ENCODE peak calls at places on chromosomes 2 and 18, in nine cellular contexts. M, T, H, F, D, L, Z, G and W are unnamed samples.

GRCh38 chr2:128271186-128271890 is 47.3 kb downstream of the HS6ST1 start:
- DNase-seq in M (no peak), T (no peak), H (no peak), F (no peak), D (no peak), L (peak), Z (peak), G (no peak), W (no peak)

GRCh38 chr2:74441690-74442482 is at the start of gene RTKN:
- DNase-seq in M (no peak), T (no peak), H (peak), F (peak), D (no peak), L (no peak), Z (peak), G (peak), W (peak)

GRCh38 chr2:24153478-24153877 is 21.4 kb upstream of the FAM228A start:
- DNase-seq in M (no peak), T (no peak), H (no peak), F (no peak), D (no peak), L (no peak), Z (no peak), G (no peak), W (no peak)

GRCh38 chr2:241703128-241703604 is 1.3 kb downstream of the ING5 start:
- DNase-seq in M (no peak), T (no peak), H (peak), F (no peak), D (no peak), L (no peak), Z (no peak), G (peak), W (no peak)

GRCh38 chr2:75099521-75099922 is 99.8 kb downstream of the TACR1 start:
- DNase-seq in M (no peak), T (no peak), H (peak), F (no peak), D (no peak), L (no peak), Z (no peak), G (no peak), W (no peak)

GRCh38 chr2:55954306-55955035 is 30.9 kb upstream of the EFEMP1 start:
- DNase-seq in M (peak), T (no peak), H (no peak), F (no peak), D (no peak), L (no peak), Z (no peak), G (no peak), W (no peak)

GRCh38 chr2:10709290-10709939 is 12.0 kb upstream of the ATP6V1C2 start:
- DNase-seq in M (no peak), T (no peak), H (peak), F (peak), D (no peak), L (no peak), Z (no peak), G (no peak), W (peak)

GRCh38 chr2:144339048-144339447 is 180.9 kb downstream of the ZEB2 start:
- DNase-seq in M (no peak), T (no peak), H (no peak), F (no peak), D (no peak), L (no peak), Z (no peak), G (no peak), W (no peak)

GRCh38 chr2:145464901-145465300 is 945.0 kb upstream of the ZEB2 start:
- DNase-seq in M (no peak), T (no peak), H (no peak), F (no peak), D (no peak), L (no peak), Z (no peak), G (no peak), W (no peak)

GRCh38 chr2:96800762-96801463 is 15.2 kb upstream of the CNNM3 start:
- DNase-seq in M (peak), T (peak), H (peak), F (peak), D (peak), L (peak), Z (peak), G (peak), W (peak)

GRCh38 chr2:131058214-131058613 is 35.0 kb downstream of the FAM168B start:
- DNase-seq in M (no peak), T (no peak), H (no peak), F (no peak), D (no peak), L (no peak), Z (no peak), G (no peak), W (no peak)

GRCh38 chr2:63192169-63192888 is 141.7 kb downstream of the OTX1 start:
- DNase-seq in M (no peak), T (no peak), H (no peak), F (no peak), D (no peak), L (no peak), Z (no peak), G (no peak), W (no peak)

GRCh38 chr2:119760876-119761275 is 1.2 kb downstream of the PTPN4 start:
- DNase-seq in M (peak), T (no peak), H (no peak), F (no peak), D (no peak), L (no peak), Z (no peak), G (no peak), W (no peak)

GRCh38 chr2:112691761-112692370 is 29.0 kb upstream of the NT5DC4 start:
- DNase-seq in M (peak), T (no peak), H (peak), F (no peak), D (no peak), L (no peak), Z (no peak), G (no peak), W (no peak)

GRCh38 chr2:6358542-6358941 is 507.2 kb downstream of the CMPK2 start:
- DNase-seq in M (no peak), T (no peak), H (no peak), F (no peak), D (no peak), L (no peak), Z (no peak), G (no peak), W (no peak)
- H3K27ac ChIP-seq in M (no peak), T (no peak), H (no peak), F (no peak), D (no peak), L (no peak), Z (no peak), G (no peak), W (no peak)

DNA sequence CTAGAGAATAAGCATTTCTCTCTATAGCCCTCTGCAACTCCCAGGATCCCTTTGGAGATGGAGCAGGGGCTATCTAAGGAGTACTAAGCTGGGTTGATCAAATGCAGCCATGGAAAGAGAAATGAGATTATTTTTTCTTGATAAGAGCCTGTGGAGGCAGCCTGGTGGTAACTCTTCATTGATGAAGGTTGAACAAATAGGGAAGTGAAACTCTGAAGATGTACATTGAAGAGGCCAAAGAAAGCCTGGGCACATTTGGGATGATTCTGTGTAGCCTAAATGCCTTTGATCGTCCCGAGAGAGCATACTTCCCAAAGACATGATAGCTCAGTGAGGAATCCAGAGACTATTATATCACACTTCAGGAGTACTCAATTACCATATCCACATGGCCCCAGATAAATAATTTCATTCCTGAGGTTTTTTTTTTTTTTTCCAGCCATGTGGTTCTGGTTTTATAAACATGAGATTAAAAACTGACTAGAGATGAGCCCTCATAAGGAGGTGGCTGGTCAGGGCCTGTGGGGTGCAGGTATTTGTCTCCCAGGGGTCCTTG is 192.5 kb downstream of the TPGS2 start:
- DNase-seq in M (peak), T (no peak), H (no peak), F (no peak), D (no peak), L (no peak), Z (no peak), G (no peak), W (no peak)
- TF ChIP-seq CTCF in M (no peak), T (no peak), H (no peak), F (no peak), D (no peak), L (no peak), Z (no peak), G (no peak), W (no peak)

GRCh38 chr2:70830333-70830732 is 5.3 kb downstream of the CD207 start:
- DNase-seq in M (no peak), T (no peak), H (no peak), F (no peak), D (no peak), L (no peak), Z (peak), G (no peak), W (no peak)

GRCh38 chr2:70827388-70827787 is 7.0 kb upstream of the CLEC4F start:
- DNase-seq in M (no peak), T (no peak), H (no peak), F (no peak), D (no peak), L (no peak), Z (peak), G (no peak), W (no peak)

GRCh38 chr2:70829916-70830315 is 5.7 kb downstream of the CD207 start:
- DNase-seq in M (no peak), T (no peak), H (no peak), F (no peak), D (no peak), L (no peak), Z (no peak), G (no peak), W (no peak)

GRCh38 chr2:70828115-70828514 is 7.5 kb downstream of the CD207 start:
- DNase-seq in M (no peak), T (no peak), H (no peak), F (no peak), D (no peak), L (no peak), Z (peak), G (no peak), W (no peak)

GRCh38 chr2:70828914-70829824 is 6.4 kb downstream of the CD207 start:
- DNase-seq in M (peak), T (peak), H (no peak), F (no peak), D (no peak), L (no peak), Z (peak), G (no peak), W (no peak)
- H3K27ac ChIP-seq in M (no peak), T (peak), H (no peak), F (no peak), D (no peak), L (no peak), Z (no peak), G (no peak), W (no peak)

GRCh38 chr2:127106457-127106997 is 427 bp downstream of the BIN1 start:
- DNase-seq in M (peak), T (no peak), H (peak), F (no peak), D (no peak), L (peak), Z (peak), G (no peak), W (peak)

GRCh38 chr2:127105656-127106456 is 1.1 kb downstream of the BIN1 start:
- DNase-seq in M (peak), T (peak), H (no peak), F (peak), D (no peak), L (no peak), Z (peak), G (peak), W (peak)

GRCh38 chr2:127108090-127108523 is 1.2 kb upstream of the BIN1 start:
- DNase-seq in M (no peak), T (no peak), H (no peak), F (no peak), D (no peak), L (peak), Z (no peak), G (peak), W (peak)

GRCh38 chr2:127106998-127107621 is at the start of gene BIN1:
- DNase-seq in M (peak), T (peak), H (peak), F (peak), D (no peak), L (peak), Z (peak), G (peak), W (peak)

GRCh38 chr2:127107622-127107999 is 657 bp upstream of the BIN1 start:
- DNase-seq in M (no peak), T (peak), H (peak), F (no peak), D (no peak), L (no peak), Z (no peak), G (peak), W (no peak)
- TF ChIP-seq CTCF in M (no peak), T (peak), H (no peak), F (no peak), D (no peak), L (no peak), Z (peak), G (no peak), W (no peak)

DNA sequence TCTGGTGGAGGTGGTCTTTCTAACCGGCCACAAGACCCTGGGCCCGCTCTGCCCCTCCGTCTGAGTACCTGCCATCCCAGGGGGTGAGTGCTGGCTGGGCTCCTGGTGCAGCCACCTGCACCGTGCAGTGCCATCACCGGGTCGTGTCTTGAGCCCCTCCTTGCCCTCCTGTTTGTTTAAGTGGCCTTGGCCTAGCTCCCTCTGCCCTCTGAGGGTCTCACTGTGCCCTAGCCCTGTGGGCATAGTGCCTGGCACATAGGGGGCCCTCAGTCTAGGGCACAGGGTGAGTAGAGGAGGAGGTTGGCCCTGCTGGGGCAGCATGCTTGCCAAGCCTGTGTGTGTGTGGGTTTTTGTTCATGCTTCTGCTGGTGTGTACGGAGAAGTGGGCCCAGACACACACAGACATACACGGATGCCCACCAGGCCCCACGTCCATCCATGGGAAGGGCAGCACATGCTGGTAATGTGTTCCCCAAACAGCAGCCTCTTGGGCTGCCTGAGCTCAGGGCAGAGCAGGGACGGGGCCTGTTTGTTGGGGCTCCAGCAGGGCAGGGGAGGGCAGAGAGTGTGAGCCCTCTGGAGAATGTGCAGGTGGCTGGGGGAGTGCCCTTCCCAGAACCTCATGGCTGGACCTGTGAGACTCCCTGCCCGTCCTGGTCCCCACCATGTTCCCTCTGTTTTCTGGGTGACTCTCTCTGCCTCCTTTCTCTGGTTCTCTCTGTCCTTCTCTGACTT is 94.6 kb downstream of the GLI2 start:
- DNase-seq in M (no peak), T (no peak), H (no peak), F (no peak), D (no peak), L (no peak), Z (peak), G (no peak), W (peak)
- H3K27ac ChIP-seq in M (no peak), T (no peak), H (no peak), F (no peak), D (no peak), L (no peak), Z (no peak), G (no peak), W (no peak)